ENCODE peak calls at places on chromosomes 7 and 10, in eight cellular contexts. J is MM.1S, V is HCT116, U is PC-3, P is PC-9, W is hepatocyte, O is GM23338, F is SK-N-SH. Z is an unnamed sample.

GRCh38 chr7:71933426-71933825 is 478.7 kb downstream of the CALN1 start:
- DNase-seq in J (no peak), V (no peak), U (no peak), P (no peak), W (no peak), O (no peak), F (no peak), Z (no peak)

GRCh38 chr7:135923700-135924261 is 53.4 kb downstream of the MTPN start:
- DNase-seq in J (no peak), V (peak; percentile 81), U (peak; percentile 85), P (peak; percentile 37), W (no peak), O (no peak), F (no peak), Z (no peak)

GRCh38 chr10:117449636-117450035 is 74.4 kb upstream of the PDZD8 start:
- DNase-seq in J (no peak), V (peak; percentile 44), U (peak; percentile 27), P (no peak), W (no peak), O (peak; percentile 40), F (no peak), Z (no peak)

GRCh38 chr7:27921081-27921836 is 181.3 kb downstream of the TAX1BP1 start:
- DNase-seq in J (peak; percentile 70), V (peak; percentile 71), U (peak; percentile 90), P (peak; percentile 66), W (peak; percentile 84), O (peak; percentile 79), F (peak; percentile 73), Z (peak; percentile 84)

GRCh38 chr7:27094304-27095049 is 1.3 kb downstream of the HOXA1 start:
- DNase-seq in J (no peak), V (no peak), U (no peak), P (no peak), W (no peak), O (no peak), F (no peak), Z (no peak)

GRCh38 chr10:32263300-32263699 is 83.7 kb downstream of the EPC1 start:
- DNase-seq in J (no peak), V (no peak), U (peak; percentile 24), P (no peak), W (peak; percentile 19), O (no peak), F (no peak), Z (no peak)

GRCh38 chr10:13346280-13346819 is 1.7 kb downstream of the SEPHS1 start:
- DNase-seq in J (no peak), V (no peak), U (peak; percentile 35), P (no peak), W (peak; percentile 68), O (no peak), F (no peak), Z (no peak)

GRCh38 chr7:41333506-41333905 is 369.4 kb downstream of the INHBA start:
- DNase-seq in J (no peak), V (no peak), U (no peak), P (no peak), W (no peak), O (no peak), F (no peak), Z (no peak)

GRCh38 chr7:112064627-112065385 is 141.4 kb downstream of the DOCK4 start:
- DNase-seq in J (no peak), V (no peak), U (no peak), P (no peak), W (no peak), O (no peak), F (no peak), Z (no peak)

GRCh38 chr10:85791846-85792532 is 574.6 kb downstream of the GRID1 start:
- DNase-seq in J (no peak), V (no peak), U (peak; percentile 1), P (no peak), W (peak; percentile 38), O (peak; percentile 1), F (no peak), Z (peak; percentile 4)

GRCh38 chr7:134695321-134695860 is 48.7 kb downstream of the BPGM start:
- DNase-seq in J (no peak), V (no peak), U (no peak), P (no peak), W (no peak), O (no peak), F (no peak), Z (no peak)

GRCh38 chr10:26480909-26481703 is 43.0 kb downstream of the APBB1IP start:
- DNase-seq in J (no peak), V (no peak), U (no peak), P (no peak), W (no peak), O (no peak), F (no peak), Z (peak; percentile 76)

GRCh38 chr10:26478061-26478460 is 39.9 kb downstream of the APBB1IP start:
- DNase-seq in J (no peak), V (no peak), U (no peak), P (no peak), W (no peak), O (no peak), F (no peak), Z (peak; percentile 74)

GRCh38 chr10:26483554-26483953 is 45.4 kb downstream of the APBB1IP start:
- DNase-seq in J (no peak), V (no peak), U (peak; percentile 36), P (no peak), W (no peak), O (no peak), F (no peak), Z (no peak)

GRCh38 chr10:26481914-26482550 is 43.9 kb downstream of the APBB1IP start:
- DNase-seq in J (no peak), V (no peak), U (no peak), P (no peak), W (no peak), O (no peak), F (no peak), Z (peak; percentile 86)

GRCh38 chr10:26479766-26480492 is 41.8 kb downstream of the APBB1IP start:
- DNase-seq in J (no peak), V (no peak), U (no peak), P (no peak), W (no peak), O (no peak), F (no peak), Z (peak; percentile 78)
- H3K4me1 ChIP-seq in J (no peaks in the 10 kb centered on the region), V (no peaks in the 10 kb centered on the region), U (peaks cover 9% of the 10 kb centered on the region), P (no peaks in the 10 kb centered on the region), W (no peaks in the 10 kb centered on the region), O (no peaks in the 10 kb centered on the region), F (no peaks in the 10 kb centered on the region), Z (peaks cover 80% of the 10 kb centered on the region)

GRCh38 chr10:4191354-4191753 is 406.3 kb upstream of the KLF6 start:
- DNase-seq in J (no peak), V (no peak), U (peak; percentile 88), P (no peak), W (no peak), O (no peak), F (no peak), Z (no peak)
- H3K9me2 ChIP-seq in J (no peaks in the 10 kb centered on the region), V (no peaks in the 10 kb centered on the region), U (no peaks in the 10 kb centered on the region), P (no peaks in the 10 kb centered on the region), W (no peaks in the 10 kb centered on the region), O (no peaks in the 10 kb centered on the region), F (no peaks in the 10 kb centered on the region), Z (no peaks in the 10 kb centered on the region)

GRCh38 chr7:113161050-113161449 is 42.7 kb upstream of the SMIM30 start:
- DNase-seq in J (no peak), V (no peak), U (no peak), P (no peak), W (no peak), O (no peak), F (no peak), Z (no peak)

GRCh38 chr7:113154128-113154527 is 35.8 kb upstream of the SMIM30 start:
- DNase-seq in J (no peak), V (no peak), U (no peak), P (no peak), W (no peak), O (no peak), F (no peak), Z (no peak)

DNA sequence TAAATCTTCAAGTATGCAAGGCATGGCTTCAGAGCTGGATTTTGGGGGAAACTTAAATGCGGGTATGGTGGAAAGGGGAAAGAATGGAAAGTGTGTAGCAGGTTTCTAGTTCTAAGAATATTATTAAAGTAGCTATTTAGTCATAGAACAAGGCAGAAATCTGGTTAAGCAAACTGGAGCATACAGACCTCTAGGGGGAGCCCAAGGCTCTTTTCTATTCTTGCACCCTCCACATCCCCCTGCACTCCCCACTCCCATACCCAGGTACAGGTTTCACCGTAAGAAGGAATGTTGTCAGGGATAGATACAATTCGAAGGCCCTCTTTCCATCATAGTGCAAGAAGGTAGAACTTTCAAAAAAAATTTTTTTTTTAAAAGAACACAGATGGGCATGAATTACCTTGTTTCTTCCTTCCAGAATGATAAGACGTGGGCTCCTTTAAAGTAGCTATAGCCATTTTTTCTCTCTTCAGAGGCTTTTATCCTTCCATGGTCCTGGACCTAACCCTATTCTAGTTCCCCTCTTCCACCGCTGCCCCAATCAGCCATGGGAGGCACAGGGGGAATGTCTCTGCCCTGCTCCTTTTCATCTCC is 41.5 kb upstream of the SMIM30 start:
- DNase-seq in J (peak; percentile 42), V (peak; percentile 39), U (peak; percentile 38), P (peak; percentile 14), W (peak; percentile 50), O (peak; percentile 85), F (peak; percentile 63), Z (peak; percentile 41)
- TF ChIP-seq CTCF in J (peak; percentile 78), V (peak; percentile 60), U (peak; percentile 69), P (peak; percentile 70), W (peak; percentile 55), O (peak; percentile 77), F (peak; percentile 99), Z (peak; percentile 84)

GRCh38 chr7:2637066-2637471 is 5.3 kb downstream of the TTYH3 start:
- DNase-seq in J (no peak), V (no peak), U (no peak), P (no peak), W (no peak), O (no peak), F (no peak), Z (no peak)

GRCh38 chr7:2639151-2639993 is 7.6 kb downstream of the TTYH3 start:
- DNase-seq in J (no peak), V (no peak), U (no peak), P (no peak), W (no peak), O (no peak), F (no peak), Z (no peak)

GRCh38 chr7:2638224-2638991 is 6.6 kb downstream of the TTYH3 start:
- DNase-seq in J (no peak), V (no peak), U (no peak), P (no peak), W (no peak), O (no peak), F (peak; percentile 90), Z (no peak)

GRCh38 chr7:2635810-2636701 is 4.3 kb downstream of the TTYH3 start:
- DNase-seq in J (no peak), V (no peak), U (no peak), P (no peak), W (peak; percentile 68), O (no peak), F (no peak), Z (no peak)

DNA sequence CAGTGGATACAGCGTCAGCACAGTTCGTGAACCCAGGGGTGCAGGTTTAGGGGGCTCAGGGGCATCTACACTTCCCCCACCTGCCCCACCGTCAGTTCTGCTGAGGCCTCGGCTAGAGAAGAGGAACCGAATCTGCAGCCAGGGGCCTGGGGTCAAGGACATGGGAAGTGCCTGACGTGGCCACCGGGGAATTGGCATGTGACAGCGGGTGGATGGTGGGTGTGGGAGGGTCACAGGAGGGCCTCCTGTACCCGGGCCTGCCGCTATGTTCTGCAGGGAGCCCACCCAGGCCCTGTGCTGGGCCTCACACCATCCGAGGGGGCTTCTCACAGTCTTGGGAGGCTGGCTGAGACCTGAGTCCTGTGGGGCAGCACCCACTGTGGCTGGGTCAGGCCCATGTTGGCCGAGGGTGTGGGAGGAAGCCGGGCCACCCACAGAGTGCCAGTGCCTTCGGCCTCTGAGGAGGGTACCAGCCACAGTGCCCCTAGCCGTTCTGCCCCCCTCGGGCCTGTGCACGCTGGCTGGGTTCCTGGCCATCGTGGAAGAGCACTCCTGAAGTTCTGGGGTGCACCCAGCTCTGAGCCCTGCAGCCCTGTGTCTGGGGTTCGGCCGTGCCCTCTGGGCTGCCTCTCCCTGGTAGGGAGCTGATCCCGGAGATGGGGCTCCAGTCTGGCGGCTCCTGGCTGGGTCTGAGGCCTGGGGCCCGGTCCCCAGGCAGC is 5.9 kb downstream of the TTYH3 start:
- DNase-seq in J (no peak), V (no peak), U (no peak), P (no peak), W (no peak), O (no peak), F (peak; percentile 62), Z (peak; percentile 71)
- H3K4me1 ChIP-seq in J (no peaks in the 10 kb centered on the region), V (peaks cover 17% of the 10 kb centered on the region), U (peaks cover 11% of the 10 kb centered on the region), P (peaks cover 18% of the 10 kb centered on the region), W (peaks cover 82% of the 10 kb centered on the region), O (peaks cover 16% of the 10 kb centered on the region), F (peaks cover 91% of the 10 kb centered on the region), Z (peaks cover 50% of the 10 kb centered on the region)